ENCODE peak calls at places on chromosomes 3 and 15, in nine cellular contexts. V, H, T, A, W, Y, G, J and Z are unnamed samples.

GRCh38 chr15:78316211-78317077 is 17.0 kb upstream of the SKIC8 start:
- DNase-seq in V (no peak), H (no peak), T (peak), A (no peak), W (no peak), Y (no peak), G (peak), J (peak), Z (peak)

GRCh38 chr3:178537123-178537754 is 1.0 kb downstream of the KCNMB2 start:
- DNase-seq in V (no peak), H (peak), T (no peak), A (no peak), W (no peak), Y (no peak), G (no peak), J (no peak), Z (no peak)

GRCh38 chr3:174775603-174776002 is 83.5 kb upstream of the NAALADL2 start:
- DNase-seq in V (no peak), H (no peak), T (no peak), A (peak), W (no peak), Y (no peak), G (no peak), J (no peak), Z (peak)

GRCh38 chr15:70063992-70064379 is 33.7 kb downstream of the TLE3 start:
- DNase-seq in V (no peak), H (no peak), T (no peak), A (no peak), W (no peak), Y (no peak), G (no peak), J (peak), Z (no peak)

GRCh38 chr3:194084284-194084683 is 51.7 kb upstream of the HES1 start:
- DNase-seq in V (no peak), H (no peak), T (no peak), A (no peak), W (peak), Y (no peak), G (no peak), J (no peak), Z (no peak)

GRCh38 chr15:76337739-76338554 is 1.4 kb downstream of the ISL2 start:
- DNase-seq in V (no peak), H (no peak), T (peak), A (no peak), W (peak), Y (no peak), G (no peak), J (peak), Z (no peak)

GRCh38 chr3:55516391-55517030 is 29.4 kb upstream of the WNT5A start:
- DNase-seq in V (no peak), H (no peak), T (no peak), A (no peak), W (no peak), Y (no peak), G (no peak), J (peak), Z (no peak)

GRCh38 chr3:129605593-129606521 is 619 bp downstream of the PLXND1 start:
- DNase-seq in V (peak), H (peak), T (peak), A (peak), W (peak), Y (no peak), G (no peak), J (peak), Z (peak)

GRCh38 chr15:68228971-68229385 is 550 bp downstream of the CLN6 start:
- DNase-seq in V (no peak), H (no peak), T (no peak), A (no peak), W (no peak), Y (no peak), G (no peak), J (no peak), Z (no peak)

GRCh38 chr3:34650131-34650530 is 851.7 kb downstream of the PDCD6IP start:
- DNase-seq in V (no peak), H (no peak), T (no peak), A (no peak), W (no peak), Y (no peak), G (no peak), J (no peak), Z (no peak)

GRCh38 chr3:49779378-49780079 is 6.8 kb downstream of the IP6K1 start:
- DNase-seq in V (peak), H (no peak), T (no peak), A (no peak), W (no peak), Y (no peak), G (no peak), J (no peak), Z (no peak)

GRCh38 chr3:146091397-146091796 is 69.6 kb downstream of the PLOD2 start:
- DNase-seq in V (no peak), H (no peak), T (no peak), A (no peak), W (no peak), Y (no peak), G (no peak), J (peak), Z (no peak)

GRCh38 chr3:177687291-177687690 is 490.0 kb upstream of the TBL1XR1 start:
- DNase-seq in V (no peak), H (no peak), T (no peak), A (no peak), W (no peak), Y (no peak), G (no peak), J (no peak), Z (no peak)

GRCh38 chr3:183534249-183534648 is 21.3 kb downstream of the KLHL6 start:
- DNase-seq in V (no peak), H (no peak), T (no peak), A (peak), W (no peak), Y (no peak), G (no peak), J (no peak), Z (no peak)

GRCh38 chr3:182618981-182619591 is 174.2 kb upstream of the ATP11B start:
- DNase-seq in V (no peak), H (no peak), T (no peak), A (peak), W (no peak), Y (no peak), G (no peak), J (no peak), Z (peak)

GRCh38 chr3:126557415-126557745 is 1.4 kb downstream of the C3orf22 start:
- DNase-seq in V (peak), H (no peak), T (peak), A (no peak), W (no peak), Y (no peak), G (no peak), J (no peak), Z (no peak)

GRCh38 chr3:87771338-87772059 is 287.3 kb downstream of the CGGBP1 start:
- DNase-seq in V (no peak), H (no peak), T (peak), A (peak), W (peak), Y (peak), G (no peak), J (peak), Z (peak)

GRCh38 chr3:11236588-11237461 is 35.4 kb upstream of the ATG7 start:
- DNase-seq in V (peak), H (peak), T (peak), A (peak), W (peak), Y (peak), G (no peak), J (peak), Z (peak)

GRCh38 chr3:169554606-169555005 is 108.9 kb downstream of the MECOM start:
- DNase-seq in V (no peak), H (no peak), T (no peak), A (no peak), W (no peak), Y (no peak), G (no peak), J (peak), Z (peak)

GRCh38 chr3:9198805-9199386 is 50.5 kb downstream of the SRGAP3 start:
- DNase-seq in V (no peak), H (no peak), T (no peak), A (no peak), W (no peak), Y (no peak), G (peak), J (no peak), Z (no peak)

GRCh38 chr15:34266751-34267150 is 41.9 kb downstream of the EMC4 start:
- DNase-seq in V (no peak), H (no peak), T (no peak), A (no peak), W (no peak), Y (no peak), G (no peak), J (no peak), Z (no peak)

GRCh38 chr3:45688194-45688881 is 858 bp upstream of the SACM1L start:
- DNase-seq in V (no peak), H (peak), T (peak), A (no peak), W (peak), Y (no peak), G (peak), J (peak), Z (peak)

GRCh38 chr3:4416961-4417360 is 50.1 kb downstream of the SUMF1 start:
- DNase-seq in V (no peak), H (no peak), T (no peak), A (peak), W (no peak), Y (no peak), G (no peak), J (no peak), Z (peak)

GRCh38 chr3:60301142-60301541 is 950.1 kb downstream of the FHIT start:
- DNase-seq in V (no peak), H (no peak), T (no peak), A (peak), W (no peak), Y (no peak), G (no peak), J (no peak), Z (no peak)

GRCh38 chr3:101036213-101036618 is 43.0 kb upstream of the ABI3BP start:
- DNase-seq in V (no peak), H (no peak), T (no peak), A (peak), W (no peak), Y (no peak), G (no peak), J (peak), Z (peak)

GRCh38 chr3:50674349-50675178 is at the start of gene DOCK3:
- DNase-seq in V (peak), H (no peak), T (peak), A (peak), W (peak), Y (no peak), G (peak), J (peak), Z (no peak)

GRCh38 chr3:77150759-77151158 is 110.9 kb downstream of the ROBO2 start:
- DNase-seq in V (no peak), H (no peak), T (no peak), A (no peak), W (no peak), Y (no peak), G (no peak), J (no peak), Z (no peak)

GRCh38 chr3:176873261-176873660 is 324.0 kb downstream of the TBL1XR1 start:
- DNase-seq in V (no peak), H (no peak), T (no peak), A (no peak), W (no peak), Y (no peak), G (no peak), J (no peak), Z (no peak)